ENCODE peak calls at places on chromosomes 1 and 21, in seven cellular contexts. B, M, J, X, P, Z and K are unnamed samples.

GRCh38 chr1:29643838-29644440 is 407.6 kb downstream of the PTPRU start:
- DNase-seq in P (no peak), X (no peak), M (no peak), B (no peak), J (no peak), Z (no peak), K (no peak)

GRCh38 chr1:210302501-210302900 is 26.2 kb upstream of the HHAT start:
- DNase-seq in B (no peak), J (no peak), X (no peak), Z (no peak), P (no peak), M (no peak), K (no peak)

GRCh38 chr1:46131093-46131492 is 1.3 kb downstream of the PIK3R3 start:
- DNase-seq in Z (no peak), B (no peak), P (no peak), J (no peak), M (no peak), X (no peak), K (no peak)

GRCh38 chr21:26884436-26884835 is 39.2 kb upstream of the ADAMTS1 start:
- DNase-seq in M (no peak), P (no peak), Z (no peak), J (no peak), X (no peak), B (no peak), K (no peak)

GRCh38 chr1:202010042-202011015 is at the start of gene ELF3:
- DNase-seq in P (no peak), B (peak), Z (no peak), X (peak), J (no peak), M (no peak), K (no peak)

GRCh38 chr1:151058682-151059341 is 610 bp downstream of the CDC42SE1 start:
- DNase-seq in P (no peak), X (no peak), M (no peak), Z (peak), J (no peak), B (no peak), K (no peak)

GRCh38 chr1:233045591-233045990 is 95.2 kb downstream of the NTPCR start:
- DNase-seq in M (no peak), Z (no peak), X (no peak), J (no peak), P (no peak), B (no peak), K (no peak)

GRCh38 chr1:237799762-237800474 is 90.8 kb downstream of the ZP4 start:
- DNase-seq in X (peak), M (no peak), B (no peak), Z (no peak), J (no peak), P (peak), K (no peak)

GRCh38 chr1:244210884-244211558 is 159.9 kb downstream of the ZBTB18 start:
- DNase-seq in M (no peak), J (no peak), Z (no peak), B (no peak), X (no peak), P (no peak), K (no peak)

GRCh38 chr1:68495968-68496679 is 758 bp downstream of the DEPDC1 start:
- DNase-seq in Z (no peak), M (no peak), J (no peak), X (no peak), P (no peak), B (no peak), K (no peak)

GRCh38 chr1:902802-903201 is 20.9 kb upstream of the SAMD11 start:
- DNase-seq in X (no peak), B (no peak), Z (no peak), M (no peak), J (no peak), P (no peak), K (no peak)

GRCh38 chr1:241639653-241640148 is 468 bp downstream of the CHML start:
- DNase-seq in P (peak), Z (no peak), M (no peak), X (no peak), J (peak), B (peak), K (no peak)